ENCODE peak calls at places on chromosomes 11 and 22, in seven cellular contexts. One of them, this sample, is unnamed.

GRCh38 chr22:22612516-22612915 is 31.9 kb upstream of the GGTLC2 start:
- DNase-seq in GM12892: no peak
- DNase-seq in SK-N-SH: no peak
- DNase-seq in foreskin melanocyte: no peak
- DNase-seq in CD8-positive, alpha-beta memory T cell: no peak
- DNase-seq in naive thymus-derived CD8-positive, alpha-beta T cell: no peak
- DNase-seq in cardiac muscle cell: no peak
- DNase-seq in this sample: no peak

GRCh38 chr11:2750601-2751522 is 51.1 kb upstream of the KCNQ1OT1 start:
- DNase-seq in GM12892: no peak
- DNase-seq in SK-N-SH: peak
- DNase-seq in foreskin melanocyte: no peak
- DNase-seq in CD8-positive, alpha-beta memory T cell: no peak
- DNase-seq in naive thymus-derived CD8-positive, alpha-beta T cell: no peak
- DNase-seq in cardiac muscle cell: no peak
- DNase-seq in this sample: no peak

GRCh38 chr11:65692367-65692766 is 19.7 kb upstream of the KAT5 start:
- DNase-seq in GM12892: no peak
- DNase-seq in SK-N-SH: no peak
- DNase-seq in foreskin melanocyte: no peak
- DNase-seq in CD8-positive, alpha-beta memory T cell: no peak
- DNase-seq in naive thymus-derived CD8-positive, alpha-beta T cell: no peak
- DNase-seq in cardiac muscle cell: no peak
- DNase-seq in this sample: no peak

GRCh38 chr11:2194877-2195755 is 23.5 kb upstream of the TH start:
- DNase-seq in GM12892: peak
- DNase-seq in SK-N-SH: peak
- DNase-seq in foreskin melanocyte: no peak
- DNase-seq in CD8-positive, alpha-beta memory T cell: peak
- DNase-seq in naive thymus-derived CD8-positive, alpha-beta T cell: peak
- DNase-seq in cardiac muscle cell: peak
- DNase-seq in this sample: peak

GRCh38 chr11:69915151-69915500 is 95.9 kb upstream of the FGF3 start:
- DNase-seq in GM12892: no peak
- DNase-seq in SK-N-SH: no peak
- DNase-seq in foreskin melanocyte: no peak
- DNase-seq in CD8-positive, alpha-beta memory T cell: no peak
- DNase-seq in naive thymus-derived CD8-positive, alpha-beta T cell: no peak
- DNase-seq in cardiac muscle cell: no peak
- DNase-seq in this sample: no peak

GRCh38 chr11:95363710-95364109 is 132.7 kb upstream of the SESN3 start:
- DNase-seq in GM12892: no peak
- DNase-seq in SK-N-SH: no peak
- DNase-seq in foreskin melanocyte: no peak
- DNase-seq in CD8-positive, alpha-beta memory T cell: no peak
- DNase-seq in naive thymus-derived CD8-positive, alpha-beta T cell: no peak
- DNase-seq in cardiac muscle cell: peak
- DNase-seq in this sample: no peak

GRCh38 chr22:38313384-38313955 is 3.8 kb downstream of the CSNK1E start:
- DNase-seq in GM12892: no peak
- DNase-seq in SK-N-SH: no peak
- DNase-seq in foreskin melanocyte: peak
- DNase-seq in CD8-positive, alpha-beta memory T cell: peak
- DNase-seq in naive thymus-derived CD8-positive, alpha-beta T cell: no peak
- DNase-seq in cardiac muscle cell: no peak
- DNase-seq in this sample: peak

GRCh38 chr11:65445604-65446445 is 23.2 kb downstream of the NEAT1 start:
- DNase-seq in GM12892: no peak
- DNase-seq in SK-N-SH: no peak
- DNase-seq in foreskin melanocyte: peak
- DNase-seq in CD8-positive, alpha-beta memory T cell: no peak
- DNase-seq in naive thymus-derived CD8-positive, alpha-beta T cell: no peak
- DNase-seq in cardiac muscle cell: no peak
- DNase-seq in this sample: peak

GRCh38 chr11:98453378-98453777 is 567.4 kb upstream of the CNTN5 start:
- DNase-seq in GM12892: no peak
- DNase-seq in SK-N-SH: no peak
- DNase-seq in foreskin melanocyte: no peak
- DNase-seq in CD8-positive, alpha-beta memory T cell: no peak
- DNase-seq in naive thymus-derived CD8-positive, alpha-beta T cell: no peak
- DNase-seq in cardiac muscle cell: no peak
- DNase-seq in this sample: no peak

GRCh38 chr11:125075242-125075625 is 12.1 kb downstream of the SLC37A2 start:
- DNase-seq in GM12892: no peak
- DNase-seq in SK-N-SH: no peak
- DNase-seq in foreskin melanocyte: no peak
- DNase-seq in CD8-positive, alpha-beta memory T cell: no peak
- DNase-seq in naive thymus-derived CD8-positive, alpha-beta T cell: no peak
- DNase-seq in cardiac muscle cell: no peak
- DNase-seq in this sample: no peak

GRCh38 chr11:75408852-75409219 is 9.5 kb downstream of the RPS3 start:
- DNase-seq in GM12892: no peak
- DNase-seq in SK-N-SH: no peak
- DNase-seq in foreskin melanocyte: no peak
- DNase-seq in CD8-positive, alpha-beta memory T cell: no peak
- DNase-seq in naive thymus-derived CD8-positive, alpha-beta T cell: no peak
- DNase-seq in cardiac muscle cell: no peak
- DNase-seq in this sample: no peak

GRCh38 chr11:109018639-109019038 is 353.8 kb downstream of the DDX10 start:
- DNase-seq in GM12892: no peak
- DNase-seq in SK-N-SH: no peak
- DNase-seq in foreskin melanocyte: no peak
- DNase-seq in CD8-positive, alpha-beta memory T cell: no peak
- DNase-seq in naive thymus-derived CD8-positive, alpha-beta T cell: no peak
- DNase-seq in cardiac muscle cell: no peak
- DNase-seq in this sample: no peak

GRCh38 chr11:117992136-117992535 is 5.9 kb downstream of the IL10RA start:
- DNase-seq in GM12892: no peak
- DNase-seq in SK-N-SH: no peak
- DNase-seq in foreskin melanocyte: no peak
- DNase-seq in CD8-positive, alpha-beta memory T cell: no peak
- DNase-seq in naive thymus-derived CD8-positive, alpha-beta T cell: no peak
- DNase-seq in cardiac muscle cell: no peak
- DNase-seq in this sample: peak

This sample was measured in RPMI8226.